ENCODE peak calls at places on chromosomes 16 and 17, in six cellular contexts. Q is SHP77; H is stimulated activated CD8-positive, alpha-beta memory T cell treated with anti-CD3 and anti-CD28 coated beads, Interleukin-15, amount 100 ng/mL, for 1 hour; D is stimulated activated CD4-positive, alpha-beta T cell treated with anti-CD3 and anti-CD28 coated beads, TNF-alpha, amount 100 ng/mL, for 48 hours; K is GM13977; R is small intestine. P is an unnamed sample.
A peak's percentile ranks its signal among the peaks of the same experiment; 100 is the strongest.

GRCh38 chr17:50128441-50129302 is 1.3 kb downstream of the SAMD14 start:
- DNase-seq in D (no peak), R (peak; percentile 62), K (no peak), H (no peak), Q (no peak), P (no peak)

GRCh38 chr16:80569440-80570105 is 28.8 kb downstream of the DYNLRB2 start:
- DNase-seq in R (peak; percentile 60), Q (no peak), D (peak; percentile 81), K (peak; percentile 86), H (peak; percentile 33), P (no peak)

GRCh38 chr17:82862758-82863645 is 23.2 kb upstream of the ZNF750 start:
- DNase-seq in Q (no peak), D (no peak), H (no peak), R (no peak), K (no peak), P (no peak)

GRCh38 chr17:27741361-27741861 is 58.9 kb downstream of the NOS2 start:
- DNase-seq in Q (no peak), D (no peak), H (no peak), K (no peak), R (no peak), P (no peak)

GRCh38 chr17:5329784-5330557 is 47.9 kb downstream of the RABEP1 start:
- DNase-seq in K (no peak), H (no peak), Q (no peak), D (no peak), R (no peak), P (no peak)

GRCh38 chr17:80647746-80648145 is 103.1 kb downstream of the RPTOR start:
- DNase-seq in D (peak; percentile 13), H (no peak), K (no peak), R (no peak), Q (no peak), P (no peak)

GRCh38 chr16:3127745-3128144 is 7.1 kb upstream of the ZNF213 start:
- DNase-seq in Q (no peak), D (no peak), H (no peak), R (no peak), K (no peak), P (no peak)

GRCh38 chr17:65103896-65104295 is 33.3 kb upstream of the RGS9 start:
- DNase-seq in D (no peak), R (no peak), Q (no peak), H (no peak), K (no peak), P (no peak)

GRCh38 chr17:66165537-66166123 is 26.3 kb downstream of the CEP112 start:
- DNase-seq in K (peak; percentile 54), D (no peak), H (no peak), R (peak; percentile 53), Q (no peak), P (peak; percentile 4)

GRCh38 chr17:49694847-49695697 is 12.7 kb downstream of the SLC35B1 start:
- DNase-seq in R (peak; percentile 31), K (peak; percentile 74), D (peak; percentile 49), Q (peak; percentile 29), H (peak; percentile 71), P (no peak)

GRCh38 chr16:77759821-77760220 is 28.5 kb upstream of the VAT1L start:
- DNase-seq in Q (no peak), R (no peak), K (no peak), H (no peak), D (no peak), P (no peak)

GRCh38 chr16:21565816-21566669 is 33.3 kb upstream of the METTL9 start:
- DNase-seq in K (no peak), H (no peak), Q (no peak), D (no peak), R (peak; percentile 94), P (no peak)

GRCh38 chr17:73466704-73467433 is 155.1 kb upstream of the CDC42EP4 start:
- DNase-seq in K (no peak), H (no peak), Q (no peak), R (no peak), D (no peak), P (no peak)

GRCh38 chr17:82091264-82092066 is 6.6 kb downstream of the FASN start:
- DNase-seq in D (no peak), R (no peak), K (no peak), Q (no peak), H (no peak), P (no peak)

GRCh38 chr17:49249292-49249794 is 18.8 kb upstream of the PHOSPHO1 start:
- DNase-seq in R (no peak), Q (no peak), D (no peak), K (no peak), H (no peak), P (peak; percentile 78)

GRCh38 chr16:83233153-83233552 is 574.6 kb upstream of the HSBP1 start:
- DNase-seq in H (no peak), R (no peak), K (no peak), Q (no peak), D (no peak), P (no peak)

GRCh38 chr17:4735825-4736651 is 3.6 kb upstream of the ZMYND15 start:
- DNase-seq in R (no peak), Q (no peak), K (no peak), H (no peak), D (no peak), P (no peak)

GRCh38 chr17:45739786-45740185 is 44.3 kb upstream of the CRHR1 start:
- DNase-seq in Q (no peak), K (no peak), R (no peak), D (no peak), H (no peak), P (no peak)

GRCh38 chr16:50839920-50840729 is 98.2 kb downstream of the CYLD start:
- DNase-seq in D (no peak), H (no peak), R (no peak), Q (no peak), K (no peak), P (no peak)

GRCh38 chr17:83154311-83155127 is 75.1 kb downstream of the METRNL start:
- DNase-seq in H (no peak), D (no peak), R (no peak), K (no peak), Q (no peak), P (no peak)

GRCh38 chr17:3965123-3965800 is 1.0 kb upstream of the ATP2A3 start:
- DNase-seq in R (peak; percentile 90), H (peak; percentile 39), K (peak; percentile 85), D (peak; percentile 50), Q (peak; percentile 83), P (peak; percentile 70)